ENCODE peak calls at places on chromosomes 2 and 18, in eight cellular contexts. N, D, W, T, J, O, M and F are unnamed samples.

GRCh38 chr2:200863655-200864205 is 728 bp downstream of the CLK1 start:
- DNase-seq in M (no peak), O (no peak), D (peak; percentile 17), W (no peak), N (peak; percentile 19), J (no peak), T (peak; percentile 65), F (no peak)

GRCh38 chr2:61469424-61470121 is 1.3 kb downstream of the USP34 start:
- DNase-seq in N (no peak), T (peak; percentile 46), D (no peak), M (no peak), J (peak; percentile 21), O (no peak), W (no peak), F (no peak)

GRCh38 chr18:21548647-21549046 is 51.9 kb downstream of the ESCO1 start:
- DNase-seq in N (no peak), T (no peak), M (no peak), D (no peak), J (peak; percentile 17), O (no peak), W (no peak), F (no peak)

GRCh38 chr18:28735731-28736130 is 558.8 kb upstream of the CDH2 start:
- DNase-seq in M (no peak), J (peak; percentile 86), T (peak; percentile 97), O (no peak), N (no peak), W (no peak), D (no peak), F (peak; percentile 26)

GRCh38 chr18:59873616-59874015 is 26.2 kb upstream of the PMAIP1 start:
- DNase-seq in J (no peak), M (no peak), T (no peak), D (no peak), N (no peak), W (no peak), O (no peak), F (no peak)

GRCh38 chr2:181374741-181375675 is 82.2 kb upstream of the ITGA4 start:
- DNase-seq in N (no peak), W (peak; percentile 89), O (no peak), D (no peak), T (no peak), J (no peak), M (no peak), F (no peak)

GRCh38 chr18:8162797-8163196 is 446.4 kb upstream of the RAB12 start:
- DNase-seq in W (no peak), N (peak; percentile 66), D (no peak), M (no peak), J (peak; percentile 53), O (no peak), T (no peak), F (no peak)

GRCh38 chr2:15096873-15097272 is 464.3 kb downstream of the NBAS start:
- DNase-seq in N (no peak), D (no peak), T (no peak), O (no peak), W (no peak), M (no peak), J (no peak), F (no peak)

GRCh38 chr2:141782574-141782973 is 348.2 kb downstream of the LRP1B start:
- DNase-seq in J (no peak), T (no peak), O (no peak), N (no peak), D (no peak), M (no peak), W (no peak), F (no peak)

GRCh38 chr18:59249186-59249774 is 24.0 kb downstream of the RAX start:
- DNase-seq in T (peak; percentile 95), J (peak; percentile 77), N (peak; percentile 11), W (peak; percentile 20), O (peak; percentile 62), D (peak; percentile 70), M (peak; percentile 37), F (peak; percentile 61)

GRCh38 chr2:197707316-197708213 is 2.4 kb downstream of the MARS2 start:
- DNase-seq in O (no peak), J (peak; percentile 58), M (no peak), W (peak; percentile 31), T (peak; percentile 76), N (no peak), D (no peak), F (peak; percentile 47)

GRCh38 chr2:238949710-238950345 is 101.9 kb downstream of the TWIST2 start:
- DNase-seq in D (no peak), N (no peak), T (no peak), O (no peak), J (no peak), W (no peak), M (no peak), F (no peak)

GRCh38 chr2:169716229-169716886 is 17.3 kb upstream of the KLHL23 start:
- DNase-seq in N (peak; percentile 51), J (peak; percentile 13), D (no peak), O (no peak), W (no peak), M (no peak), T (peak; percentile 53), F (no peak)

GRCh38 chr18:48023334-48024008 is 93.0 kb upstream of the SMAD2 start:
- DNase-seq in J (peak; percentile 80), M (no peak), D (peak; percentile 55), N (peak; percentile 48), T (peak; percentile 89), W (peak; percentile 28), O (peak; percentile 63), F (peak; percentile 64)

GRCh38 chr2:676647-677055 is 555 bp downstream of the TMEM18 start:
- DNase-seq in D (peak; percentile 99), W (peak; percentile 96), J (peak; percentile 89), T (peak; percentile 98), O (peak; percentile 98), N (peak; percentile 99), M (peak; percentile 100), F (peak; percentile 96)

GRCh38 chr18:9068346-9068745 is 34.2 kb upstream of the NDUFV2 start:
- DNase-seq in T (no peak), W (no peak), O (no peak), D (no peak), J (peak; percentile 82), N (no peak), M (no peak), F (no peak)

GRCh38 chr18:50297621-50298442 is 10.3 kb upstream of the CXXC1 start:
- DNase-seq in O (peak; percentile 80), J (peak; percentile 56), W (peak; percentile 91), N (no peak), T (peak; percentile 73), M (peak; percentile 61), D (peak; percentile 67), F (no peak)

GRCh38 chr2:55155764-55156221 is 76.3 kb downstream of the CLHC1 start:
- DNase-seq in M (no peak), J (peak; percentile 50), N (no peak), T (peak; percentile 79), O (no peak), D (no peak), W (no peak), F (no peak)

GRCh38 chr2:239811001-239811798 is 213.9 kb downstream of the NDUFA10 start:
- DNase-seq in M (no peak), N (no peak), O (no peak), W (no peak), J (no peak), T (peak; percentile 39), D (no peak), F (no peak)

GRCh38 chr2:197883354-197884032 is 79.1 kb downstream of the PLCL1 start:
- DNase-seq in T (peak; percentile 70), N (no peak), M (no peak), D (no peak), O (no peak), J (peak; percentile 67), W (no peak), F (no peak)

GRCh38 chr18:9828794-9829712 is 56.7 kb upstream of the TXNDC2 start:
- DNase-seq in T (no peak), W (peak; percentile 37), O (no peak), M (no peak), J (no peak), N (no peak), D (no peak), F (no peak)

GRCh38 chr18:24494586-24494985 is 34.1 kb downstream of the HRH4 start:
- DNase-seq in T (no peak), J (no peak), W (no peak), O (no peak), D (no peak), N (no peak), M (no peak), F (no peak)

GRCh38 chr2:103401621-103402020 is 639.8 kb downstream of the TMEM182 start:
- DNase-seq in M (no peak), J (peak; percentile 40), O (peak; percentile 61), D (no peak), T (no peak), W (no peak), N (peak; percentile 10), F (no peak)

GRCh38 chr18:9961031-9961430 is 47.2 kb downstream of the VAPA start:
- DNase-seq in M (no peak), D (no peak), O (no peak), N (no peak), T (peak; percentile 62), J (no peak), W (peak; percentile 66), F (no peak)

GRCh38 chr2:216911008-216911407 is 51.1 kb upstream of the TNP1 start:
- DNase-seq in M (no peak), T (no peak), D (no peak), W (no peak), J (no peak), N (no peak), O (no peak), F (no peak)

GRCh38 chr2:128441341-128442052 is 122.8 kb upstream of the HS6ST1 start:
- DNase-seq in O (no peak), W (no peak), J (no peak), D (no peak), T (no peak), N (no peak), M (no peak), F (no peak)

GRCh38 chr2:230829959-230830358 is 34.8 kb upstream of the ITM2C start:
- DNase-seq in W (no peak), N (no peak), O (no peak), M (no peak), T (no peak), J (no peak), D (no peak), F (no peak)

GRCh38 chr2:152336854-152337510 is 2.0 kb downstream of the FMNL2 start:
- DNase-seq in J (peak; percentile 27), O (peak; percentile 21), N (peak; percentile 3), W (no peak), M (no peak), T (peak; percentile 68), D (peak; percentile 16), F (no peak)

GRCh38 chr2:23567382-23567781 is 182.4 kb downstream of the KLHL29 start:
- DNase-seq in T (no peak), J (no peak), O (no peak), W (no peak), D (no peak), N (no peak), M (no peak), F (no peak)

GRCh38 chr2:47288864-47289263 is 114.1 kb upstream of the MSH2 start:
- DNase-seq in T (peak; percentile 74), M (no peak), D (no peak), J (peak; percentile 96), N (no peak), W (peak; percentile 56), O (no peak), F (no peak)

GRCh38 chr18:34159691-34160185 is 65.0 kb downstream of the NOL4 start:
- DNase-seq in N (no peak), O (no peak), T (no peak), J (no peak), M (no peak), W (no peak), D (no peak), F (no peak)